ENCODE peak calls at places on chromosomes 12 and 14, in seven cellular contexts. One of them, this sample, is unnamed. For H3K36me3 and H3K27me3, the result is how much of the 10 kb centered on the place peaks cover.

GRCh38 chr12:109092484-109093021 is 719 bp downstream of the ALKBH2 start:
- DNase-seq in esophagus squamous epithelium: no peak
- DNase-seq in keratinocyte: no peak
- DNase-seq in CD8-positive, alpha-beta memory T cell: no peak
- DNase-seq in adrenal gland: no peak
- DNase-seq in brain microvascular endothelial cell: no peak
- DNase-seq in GM23338: no peak
- DNase-seq in this sample: peak

GRCh38 chr14:35044939-35045797 is 904 bp upstream of the FAM177A1 start:
- DNase-seq in GM23338: no peak
- DNase-seq in esophagus squamous epithelium: no peak
- DNase-seq in brain microvascular endothelial cell: peak
- DNase-seq in keratinocyte: no peak
- DNase-seq in adrenal gland: no peak
- DNase-seq in CD8-positive, alpha-beta memory T cell: no peak
- DNase-seq in this sample: no peak

GRCh38 chr14:35747379-35747778 is 61.7 kb downstream of the RALGAPA1 start:
- DNase-seq in brain microvascular endothelial cell: no peak
- DNase-seq in CD8-positive, alpha-beta memory T cell: no peak
- DNase-seq in esophagus squamous epithelium: no peak
- DNase-seq in adrenal gland: no peak
- DNase-seq in keratinocyte: no peak
- DNase-seq in GM23338: peak
- DNase-seq in this sample: peak

GRCh38 chr14:87813211-87813610 is 179.8 kb downstream of the GALC start:
- DNase-seq in esophagus squamous epithelium: no peak
- DNase-seq in CD8-positive, alpha-beta memory T cell: no peak
- DNase-seq in keratinocyte: no peak
- DNase-seq in brain microvascular endothelial cell: no peak
- DNase-seq in adrenal gland: no peak
- DNase-seq in GM23338: no peak
- DNase-seq in this sample: no peak

GRCh38 chr14:75906680-75907280 is 75.0 kb downstream of the TGFB3 start:
- DNase-seq in adrenal gland: peak
- DNase-seq in brain microvascular endothelial cell: peak
- DNase-seq in esophagus squamous epithelium: no peak
- DNase-seq in GM23338: peak
- DNase-seq in keratinocyte: no peak
- DNase-seq in CD8-positive, alpha-beta memory T cell: peak
- DNase-seq in this sample: peak

GRCh38 chr14:21711360-21711961 is 37.8 kb upstream of the OR4E1 start:
- DNase-seq in keratinocyte: no peak
- DNase-seq in brain microvascular endothelial cell: peak
- DNase-seq in adrenal gland: no peak
- DNase-seq in esophagus squamous epithelium: no peak
- DNase-seq in CD8-positive, alpha-beta memory T cell: no peak
- DNase-seq in GM23338: peak
- DNase-seq in this sample: no peak

GRCh38 chr12:10372534-10372931 is 17.3 kb downstream of the KLRK1 start:
- DNase-seq in adrenal gland: no peak
- DNase-seq in brain microvascular endothelial cell: no peak
- DNase-seq in GM23338: no peak
- DNase-seq in esophagus squamous epithelium: no peak
- DNase-seq in keratinocyte: no peak
- DNase-seq in CD8-positive, alpha-beta memory T cell: no peak
- DNase-seq in this sample: no peak

GRCh38 chr12:10673660-10674384 is at the start of gene STYK1:
- DNase-seq in esophagus squamous epithelium: no peak
- DNase-seq in CD8-positive, alpha-beta memory T cell: peak
- DNase-seq in adrenal gland: peak
- DNase-seq in keratinocyte: peak
- DNase-seq in brain microvascular endothelial cell: no peak
- DNase-seq in GM23338: peak
- DNase-seq in this sample: peak

GRCh38 chr12:47900480-47901129 is 4.2 kb downstream of the VDR start:
- DNase-seq in brain microvascular endothelial cell: no peak
- DNase-seq in keratinocyte: no peak
- DNase-seq in adrenal gland: no peak
- DNase-seq in GM23338: peak
- DNase-seq in esophagus squamous epithelium: no peak
- DNase-seq in CD8-positive, alpha-beta memory T cell: no peak
- DNase-seq in this sample: no peak

GRCh38 chr12:106301611-106302321 is 767 bp upstream of the TCP11L2 start:
- DNase-seq in adrenal gland: peak
- DNase-seq in CD8-positive, alpha-beta memory T cell: peak
- DNase-seq in GM23338: peak
- DNase-seq in esophagus squamous epithelium: peak
- DNase-seq in keratinocyte: no peak
- DNase-seq in brain microvascular endothelial cell: peak
- DNase-seq in this sample: peak

GRCh38 chr12:124565071-124565491 is 2.3 kb downstream of the NCOR2 start:
- DNase-seq in keratinocyte: no peak
- DNase-seq in adrenal gland: peak
- DNase-seq in GM23338: no peak
- DNase-seq in brain microvascular endothelial cell: no peak
- DNase-seq in CD8-positive, alpha-beta memory T cell: no peak
- DNase-seq in esophagus squamous epithelium: no peak
- DNase-seq in this sample: peak

GRCh38 chr14:31992051-31992450 is 85.1 kb upstream of the ARHGAP5 start:
- DNase-seq in esophagus squamous epithelium: no peak
- DNase-seq in CD8-positive, alpha-beta memory T cell: no peak
- DNase-seq in adrenal gland: no peak
- DNase-seq in brain microvascular endothelial cell: peak
- DNase-seq in GM23338: no peak
- DNase-seq in keratinocyte: peak
- DNase-seq in this sample: peak

GRCh38 chr12:97716356-97716755 is 253.8 kb downstream of the RMST start:
- DNase-seq in brain microvascular endothelial cell: no peak
- DNase-seq in esophagus squamous epithelium: no peak
- DNase-seq in CD8-positive, alpha-beta memory T cell: no peak
- DNase-seq in keratinocyte: no peak
- DNase-seq in GM23338: peak
- DNase-seq in adrenal gland: no peak
- DNase-seq in this sample: no peak

GRCh38 chr12:24363177-24363754 is 413.8 kb upstream of the SOX5 start:
- DNase-seq in GM23338: no peak
- DNase-seq in brain microvascular endothelial cell: no peak
- DNase-seq in keratinocyte: no peak
- DNase-seq in adrenal gland: no peak
- DNase-seq in CD8-positive, alpha-beta memory T cell: no peak
- DNase-seq in esophagus squamous epithelium: no peak
- DNase-seq in this sample: no peak

GRCh38 chr12:72493390-72493789 is 221.2 kb downstream of the TRHDE start:
- DNase-seq in brain microvascular endothelial cell: no peak
- DNase-seq in CD8-positive, alpha-beta memory T cell: no peak
- DNase-seq in adrenal gland: no peak
- DNase-seq in esophagus squamous epithelium: no peak
- DNase-seq in keratinocyte: no peak
- DNase-seq in GM23338: no peak
- DNase-seq in this sample: no peak

GRCh38 chr12:48794870-48795269 is 6.0 kb upstream of the ADCY6 start:
- DNase-seq in esophagus squamous epithelium: no peak
- DNase-seq in CD8-positive, alpha-beta memory T cell: no peak
- DNase-seq in keratinocyte: peak
- DNase-seq in GM23338: no peak
- DNase-seq in brain microvascular endothelial cell: no peak
- DNase-seq in adrenal gland: no peak
- DNase-seq in this sample: no peak

GRCh38 chr12:108825205-108825950 is 32.0 kb downstream of the SSH1 start:
- DNase-seq in esophagus squamous epithelium: no peak
- DNase-seq in brain microvascular endothelial cell: no peak
- DNase-seq in adrenal gland: no peak
- DNase-seq in keratinocyte: no peak
- DNase-seq in CD8-positive, alpha-beta memory T cell: no peak
- DNase-seq in GM23338: no peak
- DNase-seq in this sample: no peak

GRCh38 chr12:104220931-104221330 is 5.4 kb downstream of the TXNRD1 start:
- DNase-seq in brain microvascular endothelial cell: no peak
- DNase-seq in esophagus squamous epithelium: no peak
- DNase-seq in CD8-positive, alpha-beta memory T cell: no peak
- DNase-seq in GM23338: no peak
- DNase-seq in keratinocyte: no peak
- DNase-seq in adrenal gland: no peak
- DNase-seq in this sample: no peak

GRCh38 chr12:24938341-24938740 is 10.6 kb downstream of the BCAT1 start:
- DNase-seq in adrenal gland: no peak
- DNase-seq in esophagus squamous epithelium: no peak
- DNase-seq in CD8-positive, alpha-beta memory T cell: no peak
- DNase-seq in keratinocyte: no peak
- DNase-seq in GM23338: no peak
- DNase-seq in brain microvascular endothelial cell: no peak
- DNase-seq in this sample: no peak

GRCh38 chr14:97459180-97459579 is 662.0 kb downstream of the VRK1 start:
- DNase-seq in esophagus squamous epithelium: no peak
- DNase-seq in CD8-positive, alpha-beta memory T cell: no peak
- DNase-seq in brain microvascular endothelial cell: no peak
- DNase-seq in GM23338: peak
- DNase-seq in keratinocyte: no peak
- DNase-seq in adrenal gland: no peak
- DNase-seq in this sample: no peak

DNA sequence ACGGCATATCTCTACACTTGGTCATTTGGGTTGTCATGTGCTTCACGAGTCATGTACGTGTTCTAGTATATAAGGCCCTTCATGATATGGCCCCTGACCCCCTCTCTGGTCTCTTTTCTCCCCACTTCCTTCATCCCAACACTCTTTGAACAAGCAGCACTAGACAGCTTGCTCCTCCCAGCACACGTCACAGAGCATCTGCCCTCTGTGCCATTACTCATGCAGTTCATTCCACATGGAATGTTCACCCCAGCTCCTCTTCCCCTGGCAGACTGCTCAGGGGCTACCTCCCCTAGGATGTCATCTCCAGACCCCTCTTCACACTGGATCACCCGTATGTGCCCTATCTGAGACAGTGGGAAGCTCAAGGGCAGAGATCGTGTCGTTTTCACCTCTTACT is 14.1 kb upstream of the LRP1-AS start:
- DNase-seq in esophagus squamous epithelium: no peak
- DNase-seq in brain microvascular endothelial cell: peak
- DNase-seq in CD8-positive, alpha-beta memory T cell: no peak
- DNase-seq in keratinocyte: no peak
- DNase-seq in adrenal gland: no peak
- DNase-seq in GM23338: no peak
- DNase-seq in this sample: no peak
- H3K36me3 ChIP-seq in esophagus squamous epithelium: under half
- H3K36me3 ChIP-seq in brain microvascular endothelial cell: half or more
- H3K36me3 ChIP-seq in CD8-positive, alpha-beta memory T cell: under half
- H3K36me3 ChIP-seq in keratinocyte: under half
- H3K36me3 ChIP-seq in adrenal gland: under half
- H3K36me3 ChIP-seq in GM23338: under half
- H3K36me3 ChIP-seq in this sample: half or more

GRCh38 chr12:132374821-132375445 is 45.5 kb upstream of the GALNT9 start:
- DNase-seq in GM23338: no peak
- DNase-seq in adrenal gland: no peak
- DNase-seq in esophagus squamous epithelium: no peak
- DNase-seq in brain microvascular endothelial cell: no peak
- DNase-seq in keratinocyte: no peak
- DNase-seq in CD8-positive, alpha-beta memory T cell: no peak
- DNase-seq in this sample: no peak
- H3K27me3 ChIP-seq in GM23338: under half
- H3K27me3 ChIP-seq in adrenal gland: half or more
- H3K27me3 ChIP-seq in esophagus squamous epithelium: under half
- H3K27me3 ChIP-seq in brain microvascular endothelial cell: under half
- H3K27me3 ChIP-seq in keratinocyte: under half
- H3K27me3 ChIP-seq in CD8-positive, alpha-beta memory T cell: under half
- H3K27me3 ChIP-seq in this sample: half or more

GRCh38 chr12:113400362-113400761 is 3.3 kb downstream of the SDS start:
- DNase-seq in esophagus squamous epithelium: no peak
- DNase-seq in keratinocyte: no peak
- DNase-seq in brain microvascular endothelial cell: no peak
- DNase-seq in adrenal gland: no peak
- DNase-seq in CD8-positive, alpha-beta memory T cell: no peak
- DNase-seq in GM23338: no peak
- DNase-seq in this sample: no peak

GRCh38 chr12:113403435-113404415 is at the start of gene SDS:
- DNase-seq in CD8-positive, alpha-beta memory T cell: no peak
- DNase-seq in esophagus squamous epithelium: no peak
- DNase-seq in keratinocyte: no peak
- DNase-seq in brain microvascular endothelial cell: no peak
- DNase-seq in adrenal gland: peak
- DNase-seq in GM23338: no peak
- DNase-seq in this sample: peak

GRCh38 chr12:113399490-113399889 is 4.2 kb downstream of the SDS start:
- DNase-seq in CD8-positive, alpha-beta memory T cell: no peak
- DNase-seq in keratinocyte: no peak
- DNase-seq in GM23338: no peak
- DNase-seq in adrenal gland: no peak
- DNase-seq in brain microvascular endothelial cell: no peak
- DNase-seq in esophagus squamous epithelium: no peak
- DNase-seq in this sample: no peak

GRCh38 chr12:113402586-113403260 is 964 bp downstream of the SDS start:
- DNase-seq in CD8-positive, alpha-beta memory T cell: no peak
- DNase-seq in GM23338: no peak
- DNase-seq in keratinocyte: no peak
- DNase-seq in brain microvascular endothelial cell: no peak
- DNase-seq in adrenal gland: no peak
- DNase-seq in esophagus squamous epithelium: no peak
- DNase-seq in this sample: no peak

DNA sequence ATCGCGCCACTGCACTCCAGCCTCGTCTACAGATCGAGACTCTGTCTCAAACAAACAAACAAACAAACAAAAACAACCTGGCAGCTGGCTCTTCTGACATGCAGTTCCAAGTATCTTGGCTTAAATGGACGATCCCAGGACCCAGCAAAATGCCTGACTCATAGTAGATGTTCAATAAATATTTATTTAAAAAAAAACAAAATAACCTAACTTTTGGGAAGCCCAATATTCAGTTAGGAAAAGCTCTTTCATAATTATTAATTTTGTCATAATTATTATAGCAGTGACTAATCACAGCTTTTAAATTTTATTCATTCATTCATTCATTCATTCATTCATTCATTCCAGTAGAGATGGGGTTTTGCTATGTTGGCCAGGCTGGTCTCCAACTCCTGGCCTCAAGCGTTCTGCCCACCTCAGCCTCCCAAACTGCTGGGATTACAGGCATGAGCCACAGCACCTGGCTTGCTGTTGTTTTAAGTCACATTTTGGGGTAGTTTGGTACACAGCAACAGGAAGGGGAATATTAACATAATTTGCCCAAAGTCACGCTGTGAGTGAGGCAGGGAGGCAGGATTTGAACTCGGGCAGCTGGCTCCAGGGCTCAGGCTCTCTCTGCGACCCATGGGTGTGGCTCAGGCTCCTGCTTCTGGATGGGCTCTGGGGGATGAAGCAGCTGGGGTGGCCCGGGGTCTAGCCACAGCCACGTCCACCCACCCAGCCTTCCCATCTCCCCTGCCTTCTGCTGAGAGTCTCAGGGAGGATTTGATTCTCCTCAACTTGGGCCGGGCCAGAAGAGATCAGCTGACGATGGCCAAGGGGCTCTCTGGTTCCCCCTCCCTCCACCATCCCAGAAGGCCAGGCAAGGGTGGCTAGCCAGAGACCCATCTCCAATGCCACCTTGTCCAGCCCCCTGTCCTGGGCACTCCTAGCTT is 2.4 kb downstream of the SDS start:
- DNase-seq in adrenal gland: no peak
- DNase-seq in keratinocyte: no peak
- DNase-seq in CD8-positive, alpha-beta memory T cell: no peak
- DNase-seq in brain microvascular endothelial cell: no peak
- DNase-seq in esophagus squamous epithelium: no peak
- DNase-seq in GM23338: no peak
- DNase-seq in this sample: no peak
- H3K36me3 ChIP-seq in adrenal gland: under half
- H3K36me3 ChIP-seq in keratinocyte: under half
- H3K36me3 ChIP-seq in CD8-positive, alpha-beta memory T cell: under half
- H3K36me3 ChIP-seq in brain microvascular endothelial cell: under half
- H3K36me3 ChIP-seq in esophagus squamous epithelium: under half
- H3K36me3 ChIP-seq in GM23338: under half
- H3K36me3 ChIP-seq in this sample: under half

GRCh38 chr14:105119410-105120025 is 49.1 kb downstream of the JAG2 start:
- DNase-seq in GM23338: no peak
- DNase-seq in keratinocyte: no peak
- DNase-seq in brain microvascular endothelial cell: no peak
- DNase-seq in CD8-positive, alpha-beta memory T cell: no peak
- DNase-seq in adrenal gland: peak
- DNase-seq in esophagus squamous epithelium: no peak
- DNase-seq in this sample: no peak
- H3K27me3 ChIP-seq in GM23338: under half
- H3K27me3 ChIP-seq in keratinocyte: under half
- H3K27me3 ChIP-seq in brain microvascular endothelial cell: under half
- H3K27me3 ChIP-seq in CD8-positive, alpha-beta memory T cell: under half
- H3K27me3 ChIP-seq in adrenal gland: under half
- H3K27me3 ChIP-seq in esophagus squamous epithelium: under half
- H3K27me3 ChIP-seq in this sample: under half